ENCODE peak calls at places on chromosomes 13 and 19, in six cellular contexts. P, F, M, R, D and W are unnamed samples.

GRCh38 chr19:33727331-33728028 is 69.2 kb upstream of the KCTD15 start:
- DNase-seq in P (no peak), F (no peak), M (no peak), R (no peak), D (no peak), W (no peak)

GRCh38 chr19:719636-720377 is 11.1 kb downstream of the PALM start:
- DNase-seq in P (no peak), F (no peak), M (no peak), R (no peak), D (no peak), W (no peak)

GRCh38 chr19:5681446-5682292 is 842 bp downstream of the HSD11B1L start:
- DNase-seq in P (no peak), F (no peak), M (no peak), R (no peak), D (no peak), W (no peak)

GRCh38 chr19:19552811-19553210 is 14.7 kb downstream of the CILP2 start:
- DNase-seq in P (no peak), F (peak; percentile 45), M (no peak), R (no peak), D (no peak), W (no peak)

GRCh38 chr19:19064811-19065745 is 1.3 kb downstream of the SLC25A42 start:
- DNase-seq in P (no peak), F (peak; percentile 19), M (no peak), R (no peak), D (peak; percentile 22), W (no peak)

GRCh38 chr13:66347718-66348117 is 882.4 kb downstream of the PCDH9 start:
- DNase-seq in P (no peak), F (no peak), M (no peak), R (no peak), D (no peak), W (no peak)

GRCh38 chr13:94342436-94343242 is 136.8 kb downstream of the DCT start:
- DNase-seq in P (no peak), F (no peak), M (no peak), R (no peak), D (no peak), W (no peak)

GRCh38 chr19:1440418-1440801 is 2.2 kb downstream of the RPS15 start:
- DNase-seq in P (no peak), F (no peak), M (no peak), R (no peak), D (no peak), W (no peak)

GRCh38 chr13:20332361-20333096 is 100.4 kb upstream of the GJB6 start:
- DNase-seq in P (no peak), F (no peak), M (no peak), R (no peak), D (no peak), W (no peak)

GRCh38 chr13:74683411-74683810 is 549.2 kb upstream of the KLF12 start:
- DNase-seq in P (no peak), F (peak; percentile 31), M (no peak), R (no peak), D (no peak), W (no peak)

GRCh38 chr13:87999141-87999765 is 328.1 kb downstream of the SLITRK5 start:
- DNase-seq in P (no peak), F (peak; percentile 6), M (no peak), R (no peak), D (no peak), W (no peak)

GRCh38 chr13:46804391-46804815 is 7.4 kb upstream of the ESD start:
- DNase-seq in P (no peak), F (peak; percentile 91), M (no peak), R (no peak), D (no peak), W (no peak)

GRCh38 chr19:16326401-16327130 is 1.9 kb downstream of the KLF2 start:
- DNase-seq in P (no peak), F (no peak), M (peak; percentile 48), R (peak; percentile 55), D (no peak), W (no peak)

GRCh38 chr19:44796701-44797115 is 12.2 kb upstream of the BCAM start:
- DNase-seq in P (peak; percentile 82), F (peak; percentile 73), M (no peak), R (peak; percentile 51), D (no peak), W (peak; percentile 82)

GRCh38 chr19:33685541-33685940 is 63.8 kb downstream of the CHST8 start:
- DNase-seq in P (no peak), F (no peak), M (no peak), R (no peak), D (no peak), W (no peak)

GRCh38 chr13:22487932-22488331 is 692.8 kb upstream of the SGCG start:
- DNase-seq in P (no peak), F (no peak), M (no peak), R (no peak), D (no peak), W (no peak)

GRCh38 chr13:29502391-29503008 is 93.0 kb downstream of the SLC7A1 start:
- DNase-seq in P (no peak), F (no peak), M (no peak), R (no peak), D (no peak), W (no peak)

GRCh38 chr13:20401586-20401957 is 124.1 kb downstream of the CRYL1 start:
- DNase-seq in P (no peak), F (no peak), M (no peak), R (no peak), D (no peak), W (no peak)

GRCh38 chr13:45409993-45410392 is 8.2 kb downstream of the SLC25A30 start:
- DNase-seq in P (no peak), F (peak; percentile 5), M (no peak), R (no peak), D (no peak), W (no peak)

GRCh38 chr13:62014299-62014698 is 598.6 kb upstream of the PCDH20 start:
- DNase-seq in P (peak; percentile 30), F (peak; percentile 54), M (no peak), R (no peak), D (no peak), W (no peak)

GRCh38 chr19:2517881-2518601 is 42.1 kb downstream of the GADD45B start:
- DNase-seq in P (no peak), F (no peak), M (no peak), R (no peak), D (no peak), W (no peak)

GRCh38 chr13:50511877-50512332 is 331.6 kb downstream of the DLEU7 start:
- DNase-seq in P (no peak), F (no peak), M (no peak), R (no peak), D (no peak), W (no peak)

GRCh38 chr19:28948531-28948930 is 264.4 kb downstream of the UQCRFS1 start:
- DNase-seq in P (no peak), F (no peak), M (no peak), R (no peak), D (no peak), W (no peak)

GRCh38 chr19:42370667-42371066 is 19.4 kb downstream of the CNFN start:
- DNase-seq in P (no peak), F (no peak), M (no peak), R (no peak), D (no peak), W (no peak)

GRCh38 chr13:107799001-107799400 is 416.3 kb downstream of the LIG4 start:
- DNase-seq in P (no peak), F (peak; percentile 69), M (no peak), R (no peak), D (no peak), W (no peak)

GRCh38 chr13:107289540-107289939 is 721.6 kb upstream of the ARGLU1 start:
- DNase-seq in P (no peak), F (no peak), M (no peak), R (no peak), D (no peak), W (no peak)

GRCh38 chr19:4657262-4657661 is 12.9 kb downstream of the MYDGF start:
- DNase-seq in P (no peak), F (no peak), M (no peak), R (no peak), D (no peak), W (no peak)

GRCh38 chr13:27455331-27455855 is 5.0 kb upstream of the MTIF3 start:
- DNase-seq in P (no peak), F (no peak), M (no peak), R (no peak), D (no peak), W (no peak)

GRCh38 chr19:29495971-29496441 is 29.8 kb upstream of the VSTM2B start:
- DNase-seq in P (no peak), F (no peak), M (no peak), R (no peak), D (peak; percentile 4), W (no peak)

GRCh38 chr13:110187501-110188161 is 119.3 kb downstream of the COL4A1 start:
- DNase-seq in P (no peak), F (peak; percentile 79), M (no peak), R (peak; percentile 73), D (no peak), W (no peak)

GRCh38 chr19:10617409-10618121 is 7.8 kb upstream of the SLC44A2 start:
- DNase-seq in P (no peak), F (peak; percentile 92), M (no peak), R (no peak), D (no peak), W (no peak)

GRCh38 chr19:57053401-57053800 is 66.4 kb upstream of the USP29 start:
- DNase-seq in P (no peak), F (no peak), M (no peak), R (no peak), D (no peak), W (no peak)

GRCh38 chr19:3146677-3147100 is 10.9 kb downstream of the GNA15 start:
- DNase-seq in P (no peak), F (peak; percentile 20), M (peak; percentile 62), R (no peak), D (peak; percentile 57), W (no peak)